ENCODE peak calls at places on chromosomes 11 and 22, in five cellular contexts. One of them, this sample, is unnamed.
A peak's percentile ranks its signal among the peaks of the same experiment; 100 is the strongest.

GRCh38 chr11:32433249-32434115 is 1.9 kb downstream of the WT1 start:
- DNase-seq in HFF-Myc: no peak
- DNase-seq in endothelial cell: peak; percentile 4
- DNase-seq in AG09319: no peak
- DNase-seq in stomach: no peak
- DNase-seq in this sample: no peak

GRCh38 chr11:46363455-46363920 is 16.2 kb downstream of the DGKZ start:
- DNase-seq in HFF-Myc: no peak
- DNase-seq in endothelial cell: no peak
- DNase-seq in stomach: no peak
- DNase-seq in AG09319: no peak
- DNase-seq in this sample: peak; percentile 79

GRCh38 chr11:133086518-133086917 is 445.8 kb downstream of the OPCML start:
- DNase-seq in AG09319: no peak
- DNase-seq in endothelial cell: no peak
- DNase-seq in HFF-Myc: no peak
- DNase-seq in stomach: no peak
- DNase-seq in this sample: no peak

GRCh38 chr11:1112351-1113191 is 37.9 kb downstream of the MUC2 start:
- DNase-seq in HFF-Myc: no peak
- DNase-seq in stomach: no peak
- DNase-seq in endothelial cell: no peak
- DNase-seq in AG09319: no peak
- DNase-seq in this sample: no peak

GRCh38 chr11:67024966-67025365 is 2.0 kb downstream of the SYT12 start:
- DNase-seq in endothelial cell: no peak
- DNase-seq in stomach: no peak
- DNase-seq in HFF-Myc: no peak
- DNase-seq in AG09319: no peak
- DNase-seq in this sample: no peak

GRCh38 chr22:19974935-19975706 is 33.5 kb upstream of the TXNRD2 start:
- DNase-seq in endothelial cell: peak; percentile 33
- DNase-seq in AG09319: no peak
- DNase-seq in HFF-Myc: no peak
- DNase-seq in stomach: no peak
- DNase-seq in this sample: peak; percentile 64

GRCh38 chr11:3859373-3859881 is 4.0 kb downstream of the STIM1 start:
- DNase-seq in AG09319: no peak
- DNase-seq in stomach: peak; percentile 73
- DNase-seq in HFF-Myc: no peak
- DNase-seq in endothelial cell: no peak
- DNase-seq in this sample: no peak

GRCh38 chr22:50189184-50189848 is 3.6 kb downstream of the TRABD start:
- DNase-seq in HFF-Myc: no peak
- DNase-seq in AG09319: no peak
- DNase-seq in stomach: peak; percentile 68
- DNase-seq in endothelial cell: no peak
- DNase-seq in this sample: no peak

GRCh38 chr11:69010964-69011623 is 2.0 kb downstream of the MRGPRF start:
- DNase-seq in stomach: peak; percentile 81
- DNase-seq in HFF-Myc: no peak
- DNase-seq in AG09319: peak; percentile 54
- DNase-seq in endothelial cell: peak; percentile 50
- DNase-seq in this sample: peak; percentile 69

GRCh38 chr11:106552694-106553203 is 465.5 kb downstream of the GUCY1A2 start:
- DNase-seq in HFF-Myc: no peak
- DNase-seq in AG09319: no peak
- DNase-seq in endothelial cell: no peak
- DNase-seq in stomach: no peak
- DNase-seq in this sample: no peak

GRCh38 chr11:61505106-61505505 is 3.4 kb upstream of the LRRC10B start:
- DNase-seq in AG09319: no peak
- DNase-seq in HFF-Myc: no peak
- DNase-seq in stomach: no peak
- DNase-seq in endothelial cell: no peak
- DNase-seq in this sample: no peak

GRCh38 chr22:19965771-19966709 is 24.4 kb upstream of the TXNRD2 start:
- DNase-seq in stomach: no peak
- DNase-seq in endothelial cell: peak; percentile 56
- DNase-seq in AG09319: no peak
- DNase-seq in HFF-Myc: no peak
- DNase-seq in this sample: no peak

GRCh38 chr11:11290354-11290753 is 62.7 kb downstream of the CSNK2A3 start:
- DNase-seq in endothelial cell: no peak
- DNase-seq in AG09319: no peak
- DNase-seq in HFF-Myc: no peak
- DNase-seq in stomach: no peak
- DNase-seq in this sample: no peak

DNA sequence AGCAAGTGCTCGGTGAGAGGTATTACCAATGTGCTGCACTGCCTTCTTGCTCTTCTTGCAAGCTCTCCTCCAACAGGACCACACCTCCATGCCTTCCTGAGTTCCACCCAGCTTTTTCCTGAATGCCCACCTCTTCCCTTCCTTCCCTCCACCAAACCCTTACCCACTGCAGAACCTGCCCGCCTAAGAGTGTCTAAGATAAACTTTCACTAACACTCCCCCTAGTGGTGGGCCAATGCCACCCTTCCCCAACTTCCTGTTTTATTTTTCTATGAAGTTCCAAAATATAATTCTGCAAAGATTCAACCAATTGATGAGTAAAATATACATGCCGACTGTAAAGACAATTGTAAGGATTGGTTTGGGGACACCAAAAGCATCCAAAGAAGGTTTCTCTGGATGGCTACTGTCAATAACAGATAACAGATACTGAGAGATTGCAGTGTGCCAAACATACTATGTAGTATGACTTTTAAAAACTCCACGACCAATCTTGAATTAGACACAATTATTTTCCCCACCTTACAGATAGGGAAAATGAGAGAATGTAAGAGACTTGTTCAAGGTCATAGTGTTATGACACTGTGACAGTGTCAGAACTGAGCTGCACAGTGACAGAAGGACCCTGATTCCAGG is 38.6 kb upstream of the BMAL1 start:
- DNase-seq in endothelial cell: peak; percentile 48
- DNase-seq in stomach: peak; percentile 54
- DNase-seq in HFF-Myc: no peak
- DNase-seq in AG09319: no peak
- DNase-seq in this sample: peak; percentile 63
- TF ChIP-seq CTCF in endothelial cell: peak; percentile 90
- TF ChIP-seq CTCF in stomach: peak; percentile 63
- TF ChIP-seq CTCF in HFF-Myc: peak; percentile 90
- TF ChIP-seq CTCF in AG09319: peak; percentile 87
- TF ChIP-seq CTCF in this sample: peak; percentile 91

DNA sequence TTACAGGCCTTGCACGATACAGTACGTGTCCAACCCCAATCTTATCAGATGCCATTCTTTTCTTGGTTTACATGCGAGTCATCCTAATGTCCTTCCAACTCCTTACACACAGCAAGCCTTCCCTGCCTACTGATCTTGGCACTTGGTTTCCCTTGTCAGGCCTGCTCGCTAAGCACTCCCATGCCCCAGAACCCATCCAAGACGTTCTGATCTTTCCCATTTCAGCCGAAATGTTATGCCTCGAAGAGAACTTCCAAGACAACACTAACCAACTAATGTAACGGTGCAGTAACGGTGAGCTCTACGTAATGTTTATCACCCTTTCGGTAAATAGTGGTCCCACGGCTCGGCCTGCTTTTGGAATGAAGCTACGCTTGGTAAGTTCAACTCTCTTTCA is 521 bp downstream of the PES1 start:
- DNase-seq in HFF-Myc: no peak
- DNase-seq in AG09319: no peak
- DNase-seq in endothelial cell: no peak
- DNase-seq in stomach: no peak
- DNase-seq in this sample: peak; percentile 24
- TF ChIP-seq CTCF in HFF-Myc: no peak
- TF ChIP-seq CTCF in AG09319: no peak
- TF ChIP-seq CTCF in endothelial cell: no peak
- TF ChIP-seq CTCF in stomach: no peak
- TF ChIP-seq CTCF in this sample: no peak

DNA sequence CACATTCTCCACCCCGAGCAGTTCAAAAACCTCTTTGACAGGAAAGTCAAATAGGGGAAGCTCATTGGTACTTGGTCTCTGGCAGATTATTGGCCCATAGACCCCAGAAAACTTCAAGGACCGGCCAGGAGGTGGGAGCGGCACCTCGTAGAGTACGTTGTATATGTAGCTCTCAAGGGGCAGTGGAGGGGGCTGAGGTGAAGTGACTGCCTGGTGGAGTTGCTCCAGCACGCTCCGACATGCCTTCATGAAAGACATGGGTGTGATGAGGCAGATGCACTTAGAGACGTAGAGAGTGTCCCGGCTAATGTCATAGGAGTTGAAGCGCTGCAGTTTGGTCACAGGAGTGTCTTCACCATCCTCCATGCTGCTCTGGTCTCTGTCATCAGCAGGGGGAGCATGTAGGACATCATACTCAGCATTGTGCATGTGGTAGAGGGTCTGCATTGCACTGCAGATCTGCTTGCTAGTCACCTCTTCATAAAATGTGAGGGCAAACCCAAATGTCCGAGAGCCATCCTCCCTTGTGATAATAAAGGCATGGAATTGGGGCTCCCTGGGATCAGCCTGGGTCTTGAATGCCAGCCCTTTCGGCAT is 61.3 kb downstream of the DENND5A start:
- DNase-seq in HFF-Myc: no peak
- DNase-seq in endothelial cell: no peak
- DNase-seq in stomach: no peak
- DNase-seq in AG09319: no peak
- DNase-seq in this sample: no peak
- TF ChIP-seq CTCF in HFF-Myc: no peak
- TF ChIP-seq CTCF in endothelial cell: no peak
- TF ChIP-seq CTCF in stomach: no peak
- TF ChIP-seq CTCF in AG09319: no peak
- TF ChIP-seq CTCF in this sample: no peak

GRCh38 chr11:45045692-45046471 is 95.2 kb upstream of the TP53I11 start:
- DNase-seq in endothelial cell: peak; percentile 30
- DNase-seq in HFF-Myc: no peak
- DNase-seq in AG09319: peak; percentile 44
- DNase-seq in stomach: peak; percentile 31
- DNase-seq in this sample: peak; percentile 77
- TF ChIP-seq CTCF in endothelial cell: no peak
- TF ChIP-seq CTCF in HFF-Myc: no peak
- TF ChIP-seq CTCF in AG09319: no peak
- TF ChIP-seq CTCF in stomach: no peak
- TF ChIP-seq CTCF in this sample: peak; percentile 5

GRCh38 chr11:77529685-77530084 is 55.8 kb upstream of the PAK1 start:
- DNase-seq in AG09319: no peak
- DNase-seq in HFF-Myc: no peak
- DNase-seq in endothelial cell: no peak
- DNase-seq in stomach: no peak
- DNase-seq in this sample: no peak

GRCh38 chr11:77525455-77526091 is 51.7 kb upstream of the PAK1 start:
- DNase-seq in endothelial cell: no peak
- DNase-seq in HFF-Myc: no peak
- DNase-seq in AG09319: no peak
- DNase-seq in stomach: no peak
- DNase-seq in this sample: no peak

DNA sequence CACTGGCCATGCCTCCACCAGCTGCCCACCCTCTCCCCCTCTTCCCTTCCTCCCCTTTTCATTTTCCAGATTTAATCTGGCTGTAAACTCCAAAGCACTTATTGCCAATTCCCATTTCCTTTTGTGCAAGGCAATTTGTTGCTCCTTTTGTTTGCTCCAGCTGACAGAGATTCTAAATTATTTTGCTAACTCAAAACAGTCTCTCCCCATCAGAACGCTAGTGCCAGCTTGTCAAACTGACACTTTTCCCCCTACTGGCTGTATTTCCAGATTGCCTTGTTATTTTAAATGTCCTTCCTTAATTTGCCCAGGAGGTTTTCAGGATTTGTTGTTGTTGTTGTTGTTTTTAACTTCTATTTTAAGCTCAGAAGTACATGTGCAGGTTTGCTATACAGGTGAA is 57.0 kb upstream of the PAK1 start:
- DNase-seq in AG09319: no peak
- DNase-seq in HFF-Myc: no peak
- DNase-seq in endothelial cell: no peak
- DNase-seq in stomach: no peak
- DNase-seq in this sample: no peak
- TF ChIP-seq CTCF in AG09319: no peak
- TF ChIP-seq CTCF in HFF-Myc: no peak
- TF ChIP-seq CTCF in endothelial cell: no peak
- TF ChIP-seq CTCF in stomach: no peak
- TF ChIP-seq CTCF in this sample: no peak

This sample was measured in epithelial cell of esophagus.